ENCODE peak calls at places on chromosomes 16 and 17, in ten cellular contexts. S, P, K, U, V, A, Y, F, H and Q are unnamed samples.
A peak's percentile ranks its signal among the peaks of the same experiment; 100 is the strongest.

GRCh38 chr17:75454193-75454592 is 2.2 kb upstream of the TMEM94 start:
- DNase-seq in S (no peak), H (no peak), K (no peak), Y (no peak), U (no peak), V (no peak), F (no peak), P (no peak), A (no peak), Q (no peak)

GRCh38 chr17:72373910-72374741 is 253.3 kb downstream of the SOX9 start:
- DNase-seq in U (peak; percentile 50), F (no peak), S (no peak), Y (no peak), V (no peak), K (no peak), P (no peak), A (no peak), H (peak; percentile 37), Q (no peak)

GRCh38 chr17:4631836-4632582 is 9.5 kb downstream of the ALOX15 start:
- DNase-seq in S (no peak), K (no peak), V (no peak), A (peak; percentile 78), H (peak; percentile 21), P (no peak), Y (no peak), F (no peak), U (no peak), Q (no peak)

GRCh38 chr16:56822966-56823739 is 41.9 kb upstream of the SLC12A3 start:
- DNase-seq in K (no peak), S (no peak), U (no peak), V (no peak), Y (no peak), H (no peak), P (no peak), A (peak; percentile 32), F (no peak), Q (no peak)

GRCh38 chr17:50461550-50462132 is 7.0 kb downstream of the CHAD start:
- DNase-seq in A (no peak), U (no peak), Y (no peak), V (no peak), P (no peak), F (no peak), S (no peak), K (no peak), H (no peak), Q (no peak)

GRCh38 chr17:1375615-1376014 is 24.4 kb downstream of the YWHAE start:
- DNase-seq in A (no peak), P (no peak), F (no peak), K (no peak), V (no peak), U (no peak), H (no peak), S (no peak), Y (no peak), Q (no peak)

GRCh38 chr17:49513616-49514373 is 18.7 kb downstream of the NGFR start:
- DNase-seq in H (no peak), V (no peak), K (no peak), F (no peak), A (no peak), U (no peak), Y (no peak), P (peak; percentile 55), S (no peak), Q (no peak)

GRCh38 chr17:2706911-2707510 is 4.6 kb downstream of the CLUH start:
- DNase-seq in S (no peak), V (no peak), P (no peak), K (no peak), F (no peak), H (no peak), U (no peak), Y (no peak), A (no peak), Q (no peak)